ENCODE peak calls at places on chromosome 18, in eight cellular contexts. P is fibroblast of pulmonary artery; L is choroid plexus epithelial cell; U is activated gamma-delta T cell treated with anti-CD3 and anti-CD28 coated beads, Interleukin-2, amount 50 U/mL, for 16 hours; M is germinal center; W is activated CD8-positive, alpha-beta memory T cell treated with anti-CD3 and anti-CD28 coated beads, Interleukin-2, amount 50 U/mL, for 48 hours; N is NCI-H345; C is iPS-NIHi11. Q is an unnamed sample.

GRCh38 chr18:69397096-69397495 is 3.6 kb upstream of the DOK6 start:
- DNase-seq in C (peak; percentile 14), L (no peak), N (no peak), P (no peak), W (no peak), M (no peak), U (no peak), Q (no peak)

GRCh38 chr18:77100751-77101355 is 31.7 kb downstream of the MBP start:
- DNase-seq in C (no peak), U (no peak), W (peak; percentile 60), N (no peak), P (no peak), L (no peak), M (no peak), Q (peak; percentile 13)

GRCh38 chr18:58526425-58527115 is 102.3 kb downstream of the ALPK2 start:
- DNase-seq in M (no peak), N (no peak), P (no peak), U (no peak), L (no peak), C (no peak), W (no peak), Q (no peak)

GRCh38 chr18:72456802-72457201 is 87.3 kb downstream of the CBLN2 start:
- DNase-seq in M (no peak), L (peak; percentile 76), C (no peak), P (peak; percentile 49), W (no peak), U (no peak), N (no peak), Q (peak; percentile 52)

GRCh38 chr18:78244779-78245178 is 734.8 kb upstream of the SALL3 start:
- DNase-seq in N (no peak), L (no peak), P (no peak), W (no peak), U (no peak), C (no peak), M (no peak), Q (no peak)

GRCh38 chr18:55778731-55779460 is 190.9 kb upstream of the TCF4 start:
- DNase-seq in U (no peak), W (no peak), M (peak; percentile 17), N (no peak), C (no peak), P (peak; percentile 38), L (no peak), Q (no peak)

GRCh38 chr18:12803069-12803936 is 80.7 kb downstream of the PTPN2 start:
- DNase-seq in P (no peak), L (no peak), W (no peak), N (no peak), C (no peak), M (no peak), U (no peak), Q (no peak)

GRCh38 chr18:48220146-48220499 is 189.1 kb downstream of the ZBTB7C start:
- DNase-seq in P (no peak), N (no peak), U (no peak), M (no peak), L (no peak), W (no peak), C (no peak), Q (no peak)

GRCh38 chr18:647304-647703 is 10.1 kb upstream of the TYMS start:
- DNase-seq in P (no peak), L (no peak), N (no peak), C (no peak), U (no peak), M (no peak), W (no peak), Q (no peak)

GRCh38 chr18:70046796-70047195 is 99.1 kb upstream of the CD226 start:
- DNase-seq in P (no peak), M (no peak), C (no peak), W (no peak), L (no peak), N (no peak), U (no peak), Q (no peak)

GRCh38 chr18:60322591-60322990 is 50.0 kb downstream of the MC4R start:
- DNase-seq in L (peak; percentile 28), P (no peak), U (no peak), N (no peak), C (no peak), M (no peak), W (no peak), Q (no peak)

GRCh38 chr18:79943608-79944125 is 7.8 kb downstream of the SLC66A2 start:
- DNase-seq in M (no peak), L (no peak), U (no peak), N (no peak), C (no peak), W (peak; percentile 49), P (no peak), Q (no peak)

GRCh38 chr18:5601188-5601624 is 57.4 kb upstream of the EPB41L3 start:
- DNase-seq in U (no peak), M (no peak), L (no peak), C (peak; percentile 9), P (no peak), W (no peak), N (no peak), Q (no peak)

GRCh38 chr18:62781893-62782292 is 66.6 kb downstream of the PHLPP1 start:
- DNase-seq in N (peak; percentile 58), W (no peak), C (no peak), U (no peak), M (no peak), P (peak; percentile 92), L (peak; percentile 82), Q (peak; percentile 11)

GRCh38 chr18:33805592-33805991 is 227.6 kb downstream of the ASXL3 start:
- DNase-seq in M (no peak), W (no peak), L (no peak), C (no peak), P (no peak), N (no peak), U (no peak), Q (no peak)

GRCh38 chr18:57523171-57523956 is 63.1 kb downstream of the FECH start:
- DNase-seq in M (no peak), L (no peak), C (no peak), U (no peak), N (no peak), P (no peak), W (no peak), Q (no peak)

GRCh38 chr18:79521806-79522205 is 126.1 kb downstream of the NFATC1 start:
- DNase-seq in L (no peak), P (no peak), C (no peak), N (no peak), M (no peak), U (no peak), W (peak; percentile 53), Q (no peak)

GRCh38 chr18:35345460-35345921 is 1.3 kb upstream of the ZNF24 start:
- DNase-seq in N (peak; percentile 75), M (peak; percentile 36), W (no peak), L (peak; percentile 65), P (peak; percentile 36), C (peak; percentile 21), U (no peak), Q (peak; percentile 6)

GRCh38 chr18:74631242-74632087 is 33.8 kb downstream of the ZNF407 start:
- DNase-seq in W (no peak), C (no peak), N (no peak), P (peak; percentile 84), U (no peak), M (no peak), L (peak; percentile 87), Q (peak; percentile 61)

GRCh38 chr18:12038082-12038660 is 55.5 kb upstream of the ANKRD62 start:
- DNase-seq in N (no peak), C (peak; percentile 65), L (no peak), P (peak; percentile 28), U (no peak), M (peak; percentile 28), W (peak; percentile 71), Q (no peak)

GRCh38 chr18:67665266-67665665 is 148.7 kb upstream of the DSEL start:
- DNase-seq in W (no peak), M (no peak), P (peak; percentile 30), U (no peak), C (no peak), N (no peak), L (peak; percentile 51), Q (no peak)

GRCh38 chr18:6525593-6525992 is 110.9 kb upstream of the L3MBTL4 start:
- DNase-seq in C (no peak), M (no peak), L (no peak), U (no peak), N (no peak), P (no peak), W (no peak), Q (no peak)

GRCh38 chr18:3380384-3380961 is 69.5 kb upstream of the TGIF1 start:
- DNase-seq in L (peak; percentile 45), W (no peak), M (no peak), C (no peak), N (no peak), U (no peak), P (peak; percentile 25), Q (peak; percentile 19)

GRCh38 chr18:77081387-77081773 is 51.2 kb downstream of the MBP start:
- DNase-seq in L (peak; percentile 87), U (no peak), N (no peak), P (peak; percentile 64), C (no peak), M (no peak), W (no peak), Q (no peak)

GRCh38 chr18:68454511-68455228 is 260.2 kb downstream of the TMX3 start:
- DNase-seq in M (no peak), N (no peak), U (no peak), P (peak; percentile 75), C (no peak), W (no peak), L (peak; percentile 70), Q (no peak)

GRCh38 chr18:63319383-63320040 is at the start of gene BCL2:
- DNase-seq in P (peak; percentile 42), N (peak; percentile 59), L (peak; percentile 47), M (no peak), U (no peak), W (no peak), C (peak; percentile 53), Q (peak; percentile 41)

GRCh38 chr18:9817286-9817685 is 68.5 kb upstream of the TXNDC2 start:
- DNase-seq in M (no peak), P (no peak), N (no peak), U (no peak), L (no peak), C (no peak), W (no peak), Q (no peak)

GRCh38 chr18:75267643-75268184 is 57.1 kb downstream of the TSHZ1 start:
- DNase-seq in M (no peak), C (no peak), W (no peak), U (no peak), L (no peak), P (no peak), N (no peak), Q (peak; percentile 83)

GRCh38 chr18:37160038-37160745 is 331.3 kb downstream of the KIAA1328 start:
- DNase-seq in N (no peak), M (no peak), W (no peak), L (no peak), U (no peak), C (no peak), P (no peak), Q (no peak)

GRCh38 chr18:33928226-33928625 is 296.5 kb downstream of the NOL4 start:
- DNase-seq in N (no peak), U (no peak), W (no peak), M (no peak), C (no peak), L (peak; percentile 78), P (peak; percentile 63), Q (peak; percentile 83)

GRCh38 chr18:25166113-25166512 is 185.9 kb downstream of the ZNF521 start:
- DNase-seq in W (no peak), C (no peak), P (no peak), M (no peak), L (no peak), U (no peak), N (no peak), Q (no peak)

GRCh38 chr18:21632393-21632792 is 20.3 kb downstream of the SNRPD1 start:
- DNase-seq in C (no peak), U (no peak), P (peak; percentile 25), W (no peak), M (no peak), N (no peak), L (peak; percentile 54), Q (peak; percentile 23)

GRCh38 chr18:59927246-59927825 is 27.5 kb downstream of the PMAIP1 start:
- DNase-seq in P (peak; percentile 65), L (peak; percentile 53), U (no peak), M (no peak), C (no peak), N (no peak), W (no peak), Q (peak; percentile 49)

GRCh38 chr18:47983946-47984345 is 53.5 kb upstream of the SMAD2 start:
- DNase-seq in W (no peak), L (no peak), U (no peak), P (no peak), C (no peak), M (no peak), N (no peak), Q (no peak)